ENCODE peak calls at places on chromosome 22, in eight cellular contexts. One of them, this sample, is unnamed.

GRCh38 chr22:30575011-30575671 is 676 bp upstream of the GAL3ST1 start:
- DNase-seq in T-helper 2 cell: no peak
- DNase-seq in naive thymus-derived CD8-positive, alpha-beta T cell: no peak
- DNase-seq in cardiac muscle cell: peak
- DNase-seq in C1 segment of cervical spinal cord: peak
- DNase-seq in A673: no peak
- DNase-seq in Panc1: no peak
- DNase-seq in AG09309: peak
- DNase-seq in this sample: peak

GRCh38 chr22:38228873-38229740 is 27.3 kb downstream of the MAFF start:
- DNase-seq in AG09309: peak
- DNase-seq in A673: no peak
- DNase-seq in Panc1: no peak
- DNase-seq in naive thymus-derived CD8-positive, alpha-beta T cell: no peak
- DNase-seq in cardiac muscle cell: peak
- DNase-seq in T-helper 2 cell: no peak
- DNase-seq in C1 segment of cervical spinal cord: no peak
- DNase-seq in this sample: no peak

GRCh38 chr22:23271597-23271908 is 91.2 kb downstream of the BCR start:
- DNase-seq in Panc1: no peak
- DNase-seq in AG09309: no peak
- DNase-seq in naive thymus-derived CD8-positive, alpha-beta T cell: no peak
- DNase-seq in C1 segment of cervical spinal cord: no peak
- DNase-seq in T-helper 2 cell: no peak
- DNase-seq in A673: no peak
- DNase-seq in cardiac muscle cell: no peak
- DNase-seq in this sample: no peak

GRCh38 chr22:38831166-38831945 is 12.5 kb downstream of the NPTXR start:
- DNase-seq in A673: peak
- DNase-seq in cardiac muscle cell: peak
- DNase-seq in naive thymus-derived CD8-positive, alpha-beta T cell: no peak
- DNase-seq in Panc1: no peak
- DNase-seq in C1 segment of cervical spinal cord: no peak
- DNase-seq in AG09309: no peak
- DNase-seq in T-helper 2 cell: no peak
- DNase-seq in this sample: no peak

GRCh38 chr22:46079093-46079860 is 71.0 kb upstream of the PPARA start:
- DNase-seq in naive thymus-derived CD8-positive, alpha-beta T cell: no peak
- DNase-seq in AG09309: no peak
- DNase-seq in T-helper 2 cell: no peak
- DNase-seq in cardiac muscle cell: no peak
- DNase-seq in C1 segment of cervical spinal cord: no peak
- DNase-seq in A673: peak
- DNase-seq in Panc1: no peak
- DNase-seq in this sample: no peak

GRCh38 chr22:44107341-44107740 is 73.4 kb upstream of the PARVG start:
- DNase-seq in A673: peak
- DNase-seq in Panc1: no peak
- DNase-seq in T-helper 2 cell: no peak
- DNase-seq in cardiac muscle cell: no peak
- DNase-seq in C1 segment of cervical spinal cord: no peak
- DNase-seq in naive thymus-derived CD8-positive, alpha-beta T cell: no peak
- DNase-seq in AG09309: no peak
- DNase-seq in this sample: no peak

GRCh38 chr22:38203855-38204497 is 2.2 kb downstream of the MAFF start:
- DNase-seq in Panc1: no peak
- DNase-seq in cardiac muscle cell: no peak
- DNase-seq in AG09309: no peak
- DNase-seq in naive thymus-derived CD8-positive, alpha-beta T cell: no peak
- DNase-seq in A673: no peak
- DNase-seq in T-helper 2 cell: no peak
- DNase-seq in C1 segment of cervical spinal cord: no peak
- DNase-seq in this sample: no peak

GRCh38 chr22:40805239-40805638 is 13.9 kb downstream of the SLC25A17 start:
- DNase-seq in AG09309: no peak
- DNase-seq in T-helper 2 cell: no peak
- DNase-seq in cardiac muscle cell: no peak
- DNase-seq in Panc1: no peak
- DNase-seq in C1 segment of cervical spinal cord: no peak
- DNase-seq in naive thymus-derived CD8-positive, alpha-beta T cell: no peak
- DNase-seq in A673: no peak
- DNase-seq in this sample: no peak

GRCh38 chr22:35378547-35379078 is 2.3 kb upstream of the HMOX1 start:
- DNase-seq in naive thymus-derived CD8-positive, alpha-beta T cell: no peak
- DNase-seq in Panc1: no peak
- DNase-seq in T-helper 2 cell: no peak
- DNase-seq in cardiac muscle cell: peak
- DNase-seq in A673: no peak
- DNase-seq in AG09309: no peak
- DNase-seq in C1 segment of cervical spinal cord: no peak
- DNase-seq in this sample: no peak

GRCh38 chr22:39173787-39174497 is 21.5 kb upstream of the CBX7 start:
- DNase-seq in A673: no peak
- DNase-seq in T-helper 2 cell: no peak
- DNase-seq in C1 segment of cervical spinal cord: no peak
- DNase-seq in naive thymus-derived CD8-positive, alpha-beta T cell: no peak
- DNase-seq in cardiac muscle cell: peak
- DNase-seq in AG09309: no peak
- DNase-seq in Panc1: no peak
- DNase-seq in this sample: no peak

GRCh38 chr22:20972014-20972797 is 5.2 kb downstream of the AIFM3 start:
- DNase-seq in A673: no peak
- DNase-seq in AG09309: no peak
- DNase-seq in cardiac muscle cell: no peak
- DNase-seq in T-helper 2 cell: no peak
- DNase-seq in C1 segment of cervical spinal cord: no peak
- DNase-seq in naive thymus-derived CD8-positive, alpha-beta T cell: no peak
- DNase-seq in Panc1: no peak
- DNase-seq in this sample: no peak

GRCh38 chr22:37109242-37109917 is at the start of gene TMPRSS6:
- DNase-seq in C1 segment of cervical spinal cord: no peak
- DNase-seq in cardiac muscle cell: no peak
- DNase-seq in T-helper 2 cell: no peak
- DNase-seq in AG09309: no peak
- DNase-seq in Panc1: no peak
- DNase-seq in naive thymus-derived CD8-positive, alpha-beta T cell: no peak
- DNase-seq in A673: no peak
- DNase-seq in this sample: no peak

GRCh38 chr22:46681010-46681409 is 57.0 kb downstream of the CERK start:
- DNase-seq in Panc1: no peak
- DNase-seq in cardiac muscle cell: no peak
- DNase-seq in C1 segment of cervical spinal cord: no peak
- DNase-seq in naive thymus-derived CD8-positive, alpha-beta T cell: no peak
- DNase-seq in T-helper 2 cell: no peak
- DNase-seq in A673: no peak
- DNase-seq in AG09309: no peak
- DNase-seq in this sample: no peak

GRCh38 chr22:50562523-50563409 is at the start of gene SYCE3:
- DNase-seq in cardiac muscle cell: peak
- DNase-seq in T-helper 2 cell: peak
- DNase-seq in A673: peak
- DNase-seq in AG09309: no peak
- DNase-seq in Panc1: peak
- DNase-seq in naive thymus-derived CD8-positive, alpha-beta T cell: peak
- DNase-seq in C1 segment of cervical spinal cord: peak
- DNase-seq in this sample: peak

GRCh38 chr22:25644122-25644521 is 79.6 kb downstream of the GRK3 start:
- DNase-seq in A673: no peak
- DNase-seq in AG09309: no peak
- DNase-seq in cardiac muscle cell: peak
- DNase-seq in T-helper 2 cell: no peak
- DNase-seq in Panc1: no peak
- DNase-seq in C1 segment of cervical spinal cord: no peak
- DNase-seq in naive thymus-derived CD8-positive, alpha-beta T cell: no peak
- DNase-seq in this sample: no peak

GRCh38 chr22:48204296-48204695 is 1441.8 kb downstream of the TBC1D22A start:
- DNase-seq in AG09309: no peak
- DNase-seq in T-helper 2 cell: no peak
- DNase-seq in cardiac muscle cell: no peak
- DNase-seq in A673: no peak
- DNase-seq in Panc1: no peak
- DNase-seq in naive thymus-derived CD8-positive, alpha-beta T cell: no peak
- DNase-seq in C1 segment of cervical spinal cord: no peak
- DNase-seq in this sample: no peak

GRCh38 chr22:37818397-37819099 is 4.6 kb upstream of the GALR3 start:
- DNase-seq in naive thymus-derived CD8-positive, alpha-beta T cell: peak
- DNase-seq in T-helper 2 cell: peak
- DNase-seq in Panc1: no peak
- DNase-seq in A673: peak
- DNase-seq in C1 segment of cervical spinal cord: no peak
- DNase-seq in AG09309: no peak
- DNase-seq in cardiac muscle cell: peak
- DNase-seq in this sample: peak

GRCh38 chr22:40487663-40488249 is 117.4 kb downstream of the SGSM3 start:
- DNase-seq in cardiac muscle cell: peak
- DNase-seq in T-helper 2 cell: no peak
- DNase-seq in C1 segment of cervical spinal cord: no peak
- DNase-seq in AG09309: no peak
- DNase-seq in A673: peak
- DNase-seq in naive thymus-derived CD8-positive, alpha-beta T cell: no peak
- DNase-seq in Panc1: no peak
- DNase-seq in this sample: no peak

GRCh38 chr22:25186140-25186539 is 13.5 kb upstream of the CRYBB3 start:
- DNase-seq in AG09309: no peak
- DNase-seq in naive thymus-derived CD8-positive, alpha-beta T cell: no peak
- DNase-seq in C1 segment of cervical spinal cord: no peak
- DNase-seq in cardiac muscle cell: no peak
- DNase-seq in Panc1: no peak
- DNase-seq in T-helper 2 cell: no peak
- DNase-seq in A673: no peak
- DNase-seq in this sample: no peak